ENCODE peak calls at places on chromosomes 4 and X, in four cellular contexts. One of them, this sample, is unnamed.

GRCh38 chr4:12911723-12912324 is 572.3 kb downstream of the RAB28 start:
- DNase-seq in AG04449: no peak
- DNase-seq in PC-3: no peak
- DNase-seq in fibroblast of lung: no peak
- DNase-seq in this sample: no peak

GRCh38 chr4:183783933-183784622 is 121.0 kb upstream of the STOX2 start:
- DNase-seq in PC-3: peak
- DNase-seq in fibroblast of lung: peak
- DNase-seq in AG04449: no peak
- DNase-seq in this sample: no peak

GRCh38 chr4:122203407-122203806 is 51.3 kb downstream of the BLTP1 start:
- DNase-seq in PC-3: no peak
- DNase-seq in fibroblast of lung: no peak
- DNase-seq in AG04449: no peak
- DNase-seq in this sample: no peak

GRCh38 chr4:183011213-183011907 is 87.7 kb upstream of the WWC2 start:
- DNase-seq in fibroblast of lung: peak
- DNase-seq in PC-3: peak
- DNase-seq in AG04449: no peak
- DNase-seq in this sample: no peak

GRCh38 chrX:108036298-108036973 is 8.4 kb upstream of the VSIG1 start:
- DNase-seq in fibroblast of lung: peak
- DNase-seq in AG04449: peak
- DNase-seq in PC-3: peak
- DNase-seq in this sample: no peak

GRCh38 chr4:165563851-165564250 is 185.0 kb downstream of the CPE start:
- DNase-seq in AG04449: no peak
- DNase-seq in fibroblast of lung: peak
- DNase-seq in PC-3: peak
- DNase-seq in this sample: no peak

GRCh38 chrX:112071132-112071531 is 11.4 kb downstream of the TRPC5 start:
- DNase-seq in fibroblast of lung: no peak
- DNase-seq in PC-3: no peak
- DNase-seq in AG04449: no peak
- DNase-seq in this sample: no peak

GRCh38 chr4:104907991-104908390 is 238.7 kb upstream of the TET2 start:
- DNase-seq in fibroblast of lung: no peak
- DNase-seq in AG04449: no peak
- DNase-seq in PC-3: no peak
- DNase-seq in this sample: no peak

GRCh38 chr4:119692001-119692400 is 63.4 kb upstream of the PDE5A start:
- DNase-seq in fibroblast of lung: peak
- DNase-seq in AG04449: no peak
- DNase-seq in PC-3: peak
- DNase-seq in this sample: no peak

GRCh38 chr4:87251104-87251503 is 30.7 kb upstream of the KLHL8 start:
- DNase-seq in fibroblast of lung: peak
- DNase-seq in AG04449: no peak
- DNase-seq in PC-3: no peak
- DNase-seq in this sample: no peak

GRCh38 chr4:3863841-3864734 is 97.9 kb downstream of the ADRA2C start:
- DNase-seq in AG04449: no peak
- DNase-seq in fibroblast of lung: no peak
- DNase-seq in PC-3: no peak
- DNase-seq in this sample: no peak

GRCh38 chr4:18022572-18023039 is 1.1 kb upstream of the LCORL start:
- DNase-seq in PC-3: no peak
- DNase-seq in AG04449: no peak
- DNase-seq in fibroblast of lung: no peak
- DNase-seq in this sample: no peak

GRCh38 chr4:155692990-155693659 is 26.5 kb downstream of the GUCY1A1 start:
- DNase-seq in PC-3: no peak
- DNase-seq in fibroblast of lung: no peak
- DNase-seq in AG04449: no peak
- DNase-seq in this sample: no peak

GRCh38 chr4:6332042-6332668 is 62.5 kb downstream of the WFS1 start:
- DNase-seq in AG04449: no peak
- DNase-seq in PC-3: peak
- DNase-seq in fibroblast of lung: no peak
- DNase-seq in this sample: peak

GRCh38 chrX:19840899-19841648 is 46.3 kb downstream of the SH3KBP1 start:
- DNase-seq in fibroblast of lung: peak
- DNase-seq in AG04449: no peak
- DNase-seq in PC-3: no peak
- DNase-seq in this sample: peak

GRCh38 chrX:19912-20571 is 261.1 kb upstream of the PLCXD1 start:
- DNase-seq in fibroblast of lung: no peak
- DNase-seq in PC-3: peak
- DNase-seq in AG04449: no peak
- DNase-seq in this sample: peak

GRCh38 chr4:40292313-40292759 is 42.8 kb upstream of the CHRNA9 start:
- DNase-seq in fibroblast of lung: peak
- DNase-seq in AG04449: no peak
- DNase-seq in PC-3: peak
- DNase-seq in this sample: no peak

GRCh38 chr4:8285976-8286718 is 16.6 kb downstream of the HTRA3 start:
- DNase-seq in AG04449: no peak
- DNase-seq in PC-3: no peak
- DNase-seq in fibroblast of lung: no peak
- DNase-seq in this sample: no peak

GRCh38 chr4:20289782-20290181 is 38.1 kb downstream of the SLIT2 start:
- DNase-seq in fibroblast of lung: no peak
- DNase-seq in PC-3: no peak
- DNase-seq in AG04449: no peak
- DNase-seq in this sample: no peak

GRCh38 chr4:95348418-95348817 is 200.4 kb downstream of the UNC5C start:
- DNase-seq in PC-3: no peak
- DNase-seq in fibroblast of lung: no peak
- DNase-seq in AG04449: no peak
- DNase-seq in this sample: no peak

GRCh38 chrX:21479695-21480280 is 105.6 kb downstream of the CNKSR2 start:
- DNase-seq in fibroblast of lung: peak
- DNase-seq in AG04449: peak
- DNase-seq in PC-3: peak
- DNase-seq in this sample: peak

GRCh38 chrX:10725071-10725470 is 104.7 kb upstream of the MID1 start:
- DNase-seq in PC-3: peak
- DNase-seq in AG04449: no peak
- DNase-seq in fibroblast of lung: no peak
- DNase-seq in this sample: no peak

GRCh38 chr4:123995939-123996338 is 599.3 kb downstream of the SPRY1 start:
- DNase-seq in AG04449: peak
- DNase-seq in PC-3: peak
- DNase-seq in fibroblast of lung: peak
- DNase-seq in this sample: no peak

GRCh38 chr4:101762025-101762424 is 28.5 kb upstream of the BANK1 start:
- DNase-seq in fibroblast of lung: peak
- DNase-seq in PC-3: no peak
- DNase-seq in AG04449: no peak
- DNase-seq in this sample: no peak

GRCh38 chrX:47168495-47169073 is 23.6 kb downstream of the RBM10 start:
- DNase-seq in AG04449: no peak
- DNase-seq in PC-3: no peak
- DNase-seq in fibroblast of lung: no peak
- DNase-seq in this sample: no peak

GRCh38 chr4:30641345-30641744 is 78.8 kb upstream of the PCDH7 start:
- DNase-seq in AG04449: no peak
- DNase-seq in fibroblast of lung: no peak
- DNase-seq in PC-3: no peak
- DNase-seq in this sample: no peak

GRCh38 chrX:116240446-116240845 is 69.9 kb downstream of the AGTR2 start:
- DNase-seq in PC-3: peak
- DNase-seq in fibroblast of lung: peak
- DNase-seq in AG04449: no peak
- DNase-seq in this sample: no peak

GRCh38 chrX:155857561-155857960 is 23.6 kb upstream of the VAMP7 start:
- DNase-seq in fibroblast of lung: no peak
- DNase-seq in PC-3: peak
- DNase-seq in AG04449: no peak
- DNase-seq in this sample: peak
- TF ChIP-seq CTCF in fibroblast of lung: peak
- TF ChIP-seq CTCF in PC-3: peak
- TF ChIP-seq CTCF in AG04449: no peak
- TF ChIP-seq CTCF in this sample: no peak

GRCh38 chrX:38561951-38562719 is 793 bp downstream of the TSPAN7 start:
- DNase-seq in AG04449: no peak
- DNase-seq in fibroblast of lung: no peak
- DNase-seq in PC-3: no peak
- DNase-seq in this sample: no peak
- H3K4me3 ChIP-seq in AG04449: no peak
- H3K4me3 ChIP-seq in fibroblast of lung: peak
- H3K4me3 ChIP-seq in PC-3: peak
- H3K4me3 ChIP-seq in this sample: peak

DNA sequence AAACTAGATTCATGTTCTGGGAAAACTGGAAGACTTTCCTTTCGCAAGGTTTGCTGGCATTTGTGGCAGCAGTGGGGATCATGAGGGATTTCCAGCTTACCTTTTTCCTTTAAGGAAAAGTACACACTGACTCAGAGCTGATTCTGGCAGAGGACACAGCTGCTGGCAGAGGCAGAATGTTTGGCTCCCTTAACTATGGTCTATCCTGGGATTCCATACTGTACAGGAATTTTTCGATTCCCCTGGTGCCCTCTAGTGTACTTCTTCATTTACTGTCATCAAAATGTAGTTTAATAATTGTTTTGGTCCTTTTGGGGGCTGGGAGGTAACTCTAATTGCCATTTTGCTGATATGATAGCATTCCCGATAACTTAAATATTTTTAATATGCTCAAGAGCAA is 152.7 kb downstream of the GABRG1 start:
- DNase-seq in AG04449: no peak
- DNase-seq in PC-3: peak
- DNase-seq in fibroblast of lung: no peak
- DNase-seq in this sample: no peak
- TF ChIP-seq CTCF in AG04449: no peak
- TF ChIP-seq CTCF in PC-3: peak
- TF ChIP-seq CTCF in fibroblast of lung: no peak
- TF ChIP-seq CTCF in this sample: no peak

GRCh38 chr4:80252953-80253352 is 13.5 kb upstream of the FGF5 start:
- DNase-seq in fibroblast of lung: no peak
- DNase-seq in PC-3: no peak
- DNase-seq in AG04449: no peak
- DNase-seq in this sample: no peak
- H3K4me3 ChIP-seq in fibroblast of lung: no peak
- H3K4me3 ChIP-seq in PC-3: no peak
- H3K4me3 ChIP-seq in AG04449: no peak
- H3K4me3 ChIP-seq in this sample: no peak

GRCh38 chr4:120919358-120919757 is 3.2 kb downstream of the PRDM5 start:
- DNase-seq in fibroblast of lung: no peak
- DNase-seq in PC-3: no peak
- DNase-seq in AG04449: no peak
- DNase-seq in this sample: no peak
- TF ChIP-seq CTCF in fibroblast of lung: no peak
- TF ChIP-seq CTCF in PC-3: peak
- TF ChIP-seq CTCF in AG04449: no peak
- TF ChIP-seq CTCF in this sample: no peak

GRCh38 chr4:85151786-85152185 is 185.3 kb upstream of the WDFY3 start:
- DNase-seq in PC-3: no peak
- DNase-seq in AG04449: no peak
- DNase-seq in fibroblast of lung: no peak
- DNase-seq in this sample: no peak

GRCh38 chr4:85152490-85152889 is 186.0 kb upstream of the WDFY3 start:
- DNase-seq in PC-3: no peak
- DNase-seq in AG04449: no peak
- DNase-seq in fibroblast of lung: no peak
- DNase-seq in this sample: no peak

GRCh38 chr4:85151349-85151748 is 184.9 kb upstream of the WDFY3 start:
- DNase-seq in AG04449: no peak
- DNase-seq in fibroblast of lung: no peak
- DNase-seq in PC-3: no peak
- DNase-seq in this sample: no peak

GRCh38 chr4:85149656-85150055 is 183.2 kb upstream of the WDFY3 start:
- DNase-seq in PC-3: no peak
- DNase-seq in AG04449: no peak
- DNase-seq in fibroblast of lung: peak
- DNase-seq in this sample: no peak

DNA sequence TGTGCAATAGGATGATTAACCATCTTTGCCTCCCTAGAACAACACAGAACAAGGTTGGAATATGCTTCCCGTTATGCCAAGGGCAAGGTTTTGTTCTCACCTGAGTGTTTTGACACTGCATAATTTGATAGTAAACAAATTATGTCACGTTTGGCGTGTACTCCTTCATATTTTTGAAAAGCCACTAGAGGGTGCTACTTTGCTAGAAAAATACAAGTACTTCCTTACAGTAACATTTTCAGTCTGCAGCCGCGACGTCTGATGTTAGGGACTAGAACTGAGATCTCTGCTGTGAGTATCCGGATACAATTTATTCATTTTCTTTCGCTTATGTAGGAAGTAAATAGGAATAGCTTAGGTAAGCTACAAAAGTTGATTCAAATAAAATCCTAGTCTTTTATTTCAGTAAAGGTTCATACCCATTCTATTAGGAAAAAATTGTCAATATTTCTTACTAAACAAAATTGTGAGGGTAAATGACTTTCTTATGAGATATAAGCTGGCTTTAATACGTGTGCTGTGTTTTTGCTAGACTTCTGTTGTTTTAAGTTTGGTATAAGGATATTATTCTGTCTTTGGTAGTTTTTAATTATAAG is 181.1 kb upstream of the WDFY3 start:
- DNase-seq in PC-3: peak
- DNase-seq in fibroblast of lung: peak
- DNase-seq in AG04449: peak
- DNase-seq in this sample: peak
- H3K4me3 ChIP-seq in PC-3: no peak
- H3K4me3 ChIP-seq in fibroblast of lung: no peak
- H3K4me3 ChIP-seq in AG04449: no peak
- H3K4me3 ChIP-seq in this sample: no peak

GRCh38 chr4:107044170-107044569 is 8.1 kb upstream of the DKK2 start:
- DNase-seq in AG04449: no peak
- DNase-seq in fibroblast of lung: no peak
- DNase-seq in PC-3: peak
- DNase-seq in this sample: no peak
- TF ChIP-seq CTCF in AG04449: no peak
- TF ChIP-seq CTCF in fibroblast of lung: peak
- TF ChIP-seq CTCF in PC-3: peak
- TF ChIP-seq CTCF in this sample: no peak

DNA sequence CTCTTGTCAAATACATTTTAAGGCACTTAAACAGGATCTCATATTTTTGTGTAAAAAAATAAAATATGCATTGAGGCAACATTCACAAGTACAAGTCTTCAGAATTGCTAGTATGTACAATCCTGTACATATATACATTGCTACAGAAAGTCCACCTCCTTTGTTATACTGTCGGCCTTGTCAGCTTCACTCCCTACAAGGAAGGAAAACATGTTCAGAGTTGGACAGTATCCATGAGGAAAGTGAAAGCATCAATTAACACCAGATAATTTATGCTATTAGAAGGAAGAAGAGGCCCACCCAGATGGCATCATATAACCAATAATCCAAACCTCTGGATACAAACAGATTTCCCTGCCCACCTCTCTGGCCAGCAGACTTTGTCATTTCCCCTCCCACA is 42.0 kb downstream of the REELD1 start:
- DNase-seq in fibroblast of lung: no peak
- DNase-seq in PC-3: no peak
- DNase-seq in AG04449: no peak
- DNase-seq in this sample: no peak
- H3K4me3 ChIP-seq in fibroblast of lung: no peak
- H3K4me3 ChIP-seq in PC-3: no peak
- H3K4me3 ChIP-seq in AG04449: no peak
- H3K4me3 ChIP-seq in this sample: no peak